ENCODE peak calls at places on chromosomes 16 and 17, in ten cellular contexts. One of them, this sample, is unnamed.

GRCh38 chr17:78234261-78234865 is 2.9 kb downstream of the TMEM235 start:
- DNase-seq in GM04504: no peak
- DNase-seq in aorta: no peak
- DNase-seq in EL: no peak
- DNase-seq in stromal cell of bone marrow: no peak
- DNase-seq in activated effector memory CD4-positive, alpha-beta T cell treated with Interleukin-2 at 50 U/mL for 16 hours: no peak
- DNase-seq in endodermal cell: peak; percentile 50
- DNase-seq in psoas muscle: no peak
- DNase-seq in activated CD8-positive, alpha-beta T cell treated with anti-CD3 and anti-CD28 coated beads for 36 hours: no peak
- DNase-seq in NCI-H774: no peak
- DNase-seq in this sample: no peak

GRCh38 chr16:28981517-28981916 is 3.3 kb upstream of the LAT start:
- DNase-seq in endodermal cell: peak; percentile 88
- DNase-seq in EL: no peak
- DNase-seq in psoas muscle: no peak
- DNase-seq in NCI-H774: no peak
- DNase-seq in activated effector memory CD4-positive, alpha-beta T cell treated with Interleukin-2 at 50 U/mL for 16 hours: no peak
- DNase-seq in activated CD8-positive, alpha-beta T cell treated with anti-CD3 and anti-CD28 coated beads for 36 hours: peak; percentile 73
- DNase-seq in aorta: no peak
- DNase-seq in GM04504: no peak
- DNase-seq in stromal cell of bone marrow: no peak
- DNase-seq in this sample: no peak

GRCh38 chr17:62692721-62693431 is 65.4 kb downstream of the MRC2 start:
- DNase-seq in stromal cell of bone marrow: no peak
- DNase-seq in EL: peak; percentile 42
- DNase-seq in GM04504: no peak
- DNase-seq in psoas muscle: peak; percentile 64
- DNase-seq in aorta: no peak
- DNase-seq in NCI-H774: no peak
- DNase-seq in endodermal cell: peak; percentile 93
- DNase-seq in activated CD8-positive, alpha-beta T cell treated with anti-CD3 and anti-CD28 coated beads for 36 hours: peak; percentile 20
- DNase-seq in activated effector memory CD4-positive, alpha-beta T cell treated with Interleukin-2 at 50 U/mL for 16 hours: no peak
- DNase-seq in this sample: no peak

GRCh38 chr17:31677681-31678080 is 181.4 kb downstream of the COPRS start:
- DNase-seq in activated effector memory CD4-positive, alpha-beta T cell treated with Interleukin-2 at 50 U/mL for 16 hours: no peak
- DNase-seq in NCI-H774: no peak
- DNase-seq in aorta: no peak
- DNase-seq in GM04504: no peak
- DNase-seq in EL: no peak
- DNase-seq in endodermal cell: peak; percentile 36
- DNase-seq in stromal cell of bone marrow: no peak
- DNase-seq in activated CD8-positive, alpha-beta T cell treated with anti-CD3 and anti-CD28 coated beads for 36 hours: no peak
- DNase-seq in psoas muscle: no peak
- DNase-seq in this sample: no peak

GRCh38 chr16:3951861-3952332 is 71.4 kb upstream of the CREBBP start:
- DNase-seq in NCI-H774: peak; percentile 24
- DNase-seq in activated CD8-positive, alpha-beta T cell treated with anti-CD3 and anti-CD28 coated beads for 36 hours: no peak
- DNase-seq in stromal cell of bone marrow: peak; percentile 84
- DNase-seq in EL: no peak
- DNase-seq in GM04504: no peak
- DNase-seq in endodermal cell: peak; percentile 7
- DNase-seq in aorta: no peak
- DNase-seq in activated effector memory CD4-positive, alpha-beta T cell treated with Interleukin-2 at 50 U/mL for 16 hours: no peak
- DNase-seq in psoas muscle: peak; percentile 19
- DNase-seq in this sample: no peak

GRCh38 chr17:48123111-48123510 is 15.5 kb downstream of the SNX11 start:
- DNase-seq in GM04504: no peak
- DNase-seq in activated CD8-positive, alpha-beta T cell treated with anti-CD3 and anti-CD28 coated beads for 36 hours: no peak
- DNase-seq in aorta: no peak
- DNase-seq in EL: no peak
- DNase-seq in endodermal cell: peak; percentile 74
- DNase-seq in NCI-H774: no peak
- DNase-seq in activated effector memory CD4-positive, alpha-beta T cell treated with Interleukin-2 at 50 U/mL for 16 hours: no peak
- DNase-seq in stromal cell of bone marrow: no peak
- DNase-seq in psoas muscle: no peak
- DNase-seq in this sample: no peak

GRCh38 chr16:79092846-79093245 is 507.7 kb downstream of the MAF start:
- DNase-seq in stromal cell of bone marrow: no peak
- DNase-seq in activated effector memory CD4-positive, alpha-beta T cell treated with Interleukin-2 at 50 U/mL for 16 hours: no peak
- DNase-seq in aorta: no peak
- DNase-seq in EL: no peak
- DNase-seq in GM04504: no peak
- DNase-seq in NCI-H774: no peak
- DNase-seq in endodermal cell: no peak
- DNase-seq in activated CD8-positive, alpha-beta T cell treated with anti-CD3 and anti-CD28 coated beads for 36 hours: no peak
- DNase-seq in psoas muscle: no peak
- DNase-seq in this sample: no peak

GRCh38 chr16:29811170-29811895 is 660 bp upstream of the PRRT2 start:
- DNase-seq in stromal cell of bone marrow: peak; percentile 91
- DNase-seq in activated effector memory CD4-positive, alpha-beta T cell treated with Interleukin-2 at 50 U/mL for 16 hours: peak; percentile 52
- DNase-seq in psoas muscle: peak; percentile 98
- DNase-seq in EL: peak; percentile 99
- DNase-seq in NCI-H774: peak; percentile 76
- DNase-seq in aorta: peak; percentile 98
- DNase-seq in activated CD8-positive, alpha-beta T cell treated with anti-CD3 and anti-CD28 coated beads for 36 hours: peak; percentile 90
- DNase-seq in GM04504: peak; percentile 97
- DNase-seq in endodermal cell: peak; percentile 98
- DNase-seq in this sample: peak; percentile 86

GRCh38 chr16:48632137-48632774 is 22.3 kb upstream of the N4BP1 start:
- DNase-seq in GM04504: no peak
- DNase-seq in psoas muscle: no peak
- DNase-seq in aorta: no peak
- DNase-seq in NCI-H774: no peak
- DNase-seq in activated CD8-positive, alpha-beta T cell treated with anti-CD3 and anti-CD28 coated beads for 36 hours: no peak
- DNase-seq in stromal cell of bone marrow: no peak
- DNase-seq in activated effector memory CD4-positive, alpha-beta T cell treated with Interleukin-2 at 50 U/mL for 16 hours: no peak
- DNase-seq in endodermal cell: no peak
- DNase-seq in EL: no peak
- DNase-seq in this sample: no peak

GRCh38 chr16:87359121-87359520 is 24.5 kb downstream of the FBXO31 start:
- DNase-seq in NCI-H774: no peak
- DNase-seq in endodermal cell: no peak
- DNase-seq in EL: no peak
- DNase-seq in aorta: no peak
- DNase-seq in GM04504: no peak
- DNase-seq in activated CD8-positive, alpha-beta T cell treated with anti-CD3 and anti-CD28 coated beads for 36 hours: no peak
- DNase-seq in psoas muscle: peak; percentile 17
- DNase-seq in stromal cell of bone marrow: no peak
- DNase-seq in activated effector memory CD4-positive, alpha-beta T cell treated with Interleukin-2 at 50 U/mL for 16 hours: no peak
- DNase-seq in this sample: no peak

GRCh38 chr17:51802544-51802943 is 356.0 kb downstream of the CA10 start:
- DNase-seq in activated CD8-positive, alpha-beta T cell treated with anti-CD3 and anti-CD28 coated beads for 36 hours: no peak
- DNase-seq in aorta: no peak
- DNase-seq in EL: no peak
- DNase-seq in GM04504: no peak
- DNase-seq in NCI-H774: no peak
- DNase-seq in activated effector memory CD4-positive, alpha-beta T cell treated with Interleukin-2 at 50 U/mL for 16 hours: no peak
- DNase-seq in psoas muscle: no peak
- DNase-seq in endodermal cell: no peak
- DNase-seq in stromal cell of bone marrow: no peak
- DNase-seq in this sample: no peak

GRCh38 chr16:48537909-48538745 is 71.9 kb downstream of the N4BP1 start:
- DNase-seq in endodermal cell: no peak
- DNase-seq in stromal cell of bone marrow: no peak
- DNase-seq in EL: no peak
- DNase-seq in GM04504: no peak
- DNase-seq in activated effector memory CD4-positive, alpha-beta T cell treated with Interleukin-2 at 50 U/mL for 16 hours: no peak
- DNase-seq in activated CD8-positive, alpha-beta T cell treated with anti-CD3 and anti-CD28 coated beads for 36 hours: no peak
- DNase-seq in psoas muscle: peak; percentile 76
- DNase-seq in aorta: peak; percentile 80
- DNase-seq in NCI-H774: no peak
- DNase-seq in this sample: no peak

GRCh38 chr17:30243002-30243401 is 7.5 kb upstream of the SLC6A4 start:
- DNase-seq in NCI-H774: no peak
- DNase-seq in EL: no peak
- DNase-seq in stromal cell of bone marrow: no peak
- DNase-seq in psoas muscle: no peak
- DNase-seq in activated CD8-positive, alpha-beta T cell treated with anti-CD3 and anti-CD28 coated beads for 36 hours: no peak
- DNase-seq in endodermal cell: no peak
- DNase-seq in GM04504: no peak
- DNase-seq in activated effector memory CD4-positive, alpha-beta T cell treated with Interleukin-2 at 50 U/mL for 16 hours: no peak
- DNase-seq in aorta: no peak
- DNase-seq in this sample: no peak

GRCh38 chr16:84541999-84542876 is 37.8 kb upstream of the MEAK7 start:
- DNase-seq in EL: peak; percentile 36
- DNase-seq in psoas muscle: no peak
- DNase-seq in aorta: no peak
- DNase-seq in stromal cell of bone marrow: peak; percentile 49
- DNase-seq in GM04504: no peak
- DNase-seq in endodermal cell: no peak
- DNase-seq in NCI-H774: no peak
- DNase-seq in activated effector memory CD4-positive, alpha-beta T cell treated with Interleukin-2 at 50 U/mL for 16 hours: no peak
- DNase-seq in activated CD8-positive, alpha-beta T cell treated with anti-CD3 and anti-CD28 coated beads for 36 hours: no peak
- DNase-seq in this sample: no peak

This sample was measured in NCI-H2227 treated with DMSO at 0.1 percent for 48 hours.